ENCODE peak calls at places on chromosomes 2 and 18, in four cellular contexts. I is IMR-90, A is A549, J is HCT116. Q is an unnamed sample.

GRCh38 chr2:240395448-240395847 is 40.0 kb upstream of the GPC1 start:
- DNase-seq in I (no peak), A (no peak), J (no peak), Q (no peak)

GRCh38 chr2:239380831-239381708 is 19.8 kb downstream of the HDAC4 start:
- DNase-seq in I (no peak), A (no peak), J (no peak), Q (no peak)

GRCh38 chr2:165634282-165634681 is 159.8 kb downstream of the GALNT3 start:
- DNase-seq in I (no peak), A (no peak), J (no peak), Q (no peak)

GRCh38 chr2:104434363-104434792 is 419.5 kb upstream of the POU3F3 start:
- DNase-seq in I (no peak), A (no peak), J (no peak), Q (no peak)

GRCh38 chr18:62846334-62846733 is 131.0 kb downstream of the PHLPP1 start:
- DNase-seq in I (no peak), A (no peak), J (no peak), Q (no peak)

GRCh38 chr2:199861116-199861774 is 10.3 kb upstream of the FTCDNL1 start:
- DNase-seq in I (peak; percentile 38), A (peak; percentile 27), J (peak; percentile 19), Q (peak; percentile 11)

GRCh38 chr2:150607471-150607870 is 120.0 kb upstream of the RND3 start:
- DNase-seq in I (peak; percentile 69), A (no peak), J (no peak), Q (no peak)

GRCh38 chr2:102114290-102114721 is 28.2 kb upstream of the IL1R1 start:
- DNase-seq in I (peak; percentile 94), A (no peak), J (no peak), Q (no peak)

GRCh38 chr2:230589497-230590015 is 123.1 kb upstream of the CAB39 start:
- DNase-seq in I (no peak), A (no peak), J (no peak), Q (no peak)

GRCh38 chr2:101435011-101435862 is 39.7 kb downstream of the RFX8 start:
- DNase-seq in I (peak; percentile 41), A (no peak), J (no peak), Q (no peak)

GRCh38 chr2:11160731-11161455 is 5.6 kb downstream of the SLC66A3 start:
- DNase-seq in I (no peak), A (no peak), J (no peak), Q (no peak)

GRCh38 chr2:227617316-227618250 is at the start of gene SCYGR4:
- DNase-seq in I (no peak), A (no peak), J (no peak), Q (no peak)

GRCh38 chr18:362914-363295 is 95.1 kb upstream of the THOC1 start:
- DNase-seq in I (no peak), A (no peak), J (no peak), Q (no peak)

GRCh38 chr18:60506682-60507081 is 134.1 kb upstream of the MC4R start:
- DNase-seq in I (no peak), A (no peak), J (no peak), Q (no peak)

GRCh38 chr2:221570321-221571107 is 1.6 kb downstream of the EPHA4 start:
- DNase-seq in I (peak; percentile 31), A (no peak), J (no peak), Q (no peak)

GRCh38 chr2:120815292-120815691 is 79.6 kb downstream of the GLI2 start:
- DNase-seq in I (no peak), A (no peak), J (no peak), Q (no peak)

GRCh38 chr2:177553176-177553909 is 160.8 kb downstream of the AGPS start:
- DNase-seq in I (peak; percentile 28), A (no peak), J (no peak), Q (peak; percentile 54)

GRCh38 chr2:29215739-29216608 is 100.8 kb downstream of the CLIP4 start:
- DNase-seq in I (no peak), A (no peak), J (no peak), Q (no peak)

GRCh38 chr2:241733391-241734207 is 831 bp upstream of the D2HGDH start:
- DNase-seq in I (no peak), A (no peak), J (no peak), Q (no peak)

GRCh38 chr2:11955883-11956282 is 209.5 kb downstream of the LPIN1 start:
- DNase-seq in I (no peak), A (no peak), J (no peak), Q (no peak)

GRCh38 chr18:12001400-12001799 is 20.1 kb downstream of the IMPA2 start:
- DNase-seq in I (no peak), A (no peak), J (no peak), Q (no peak)

GRCh38 chr2:106801256-106801655 is 84.7 kb downstream of the ST6GAL2 start:
- DNase-seq in I (no peak), A (no peak), J (no peak), Q (no peak)

GRCh38 chr18:47756364-47757016 is 174.0 kb downstream of the SMAD2 start:
- DNase-seq in I (peak; percentile 33), A (peak; percentile 64), J (peak; percentile 44), Q (peak; percentile 50)

GRCh38 chr2:38037757-38038615 is 38.0 kb downstream of the CYP1B1 start:
- DNase-seq in I (peak; percentile 47), A (no peak), J (no peak), Q (peak; percentile 9)

GRCh38 chr18:62979172-62979571 is 263.8 kb downstream of the PHLPP1 start:
- DNase-seq in I (peak; percentile 96), A (no peak), J (no peak), Q (no peak)

GRCh38 chr2:136874258-136874657 is 108.9 kb downstream of the THSD7B start:
- DNase-seq in I (no peak), A (peak; percentile 11), J (no peak), Q (no peak)

GRCh38 chr2:128363991-128364390 is 45.3 kb upstream of the HS6ST1 start:
- DNase-seq in I (no peak), A (no peak), J (no peak), Q (no peak)

GRCh38 chr2:60512063-60512622 is 41.3 kb downstream of the BCL11A start:
- DNase-seq in I (no peak), A (no peak), J (no peak), Q (no peak)

GRCh38 chr2:46922049-46922448 is 6.4 kb upstream of the MCFD2 start:
- DNase-seq in I (peak; percentile 37), A (no peak), J (no peak), Q (no peak)

GRCh38 chr2:71999580-71999979 is 148.1 kb downstream of the CYP26B1 start:
- DNase-seq in I (no peak), A (no peak), J (no peak), Q (no peak)

GRCh38 chr2:68031546-68032160 is 31.2 kb downstream of the C1D start:
- DNase-seq in I (peak; percentile 70), A (peak; percentile 57), J (peak; percentile 32), Q (peak; percentile 46)
- TF ChIP-seq RAD21 in I (peak; percentile 89), A (peak; percentile 91), J (peak; percentile 84), Q (peak; percentile 91)

GRCh38 chr2:48249631-48250473 is 280.1 kb upstream of the STON1 start:
- DNase-seq in I (peak; percentile 64), A (no peak), J (no peak), Q (no peak)
- TF ChIP-seq RAD21 in I (no peak), A (no peak), J (no peak), Q (no peak)

GRCh38 chr2:181778621-181779195 is 98.4 kb upstream of the NEUROD1 start:
- DNase-seq in I (peak; percentile 25), A (no peak), J (peak; percentile 90), Q (no peak)

GRCh38 chr2:181777654-181778053 is 97.3 kb upstream of the NEUROD1 start:
- DNase-seq in I (no peak), A (no peak), J (no peak), Q (no peak)

GRCh38 chr2:181780159-181781081 is 100.1 kb upstream of the NEUROD1 start:
- DNase-seq in I (peak; percentile 54), A (peak; percentile 59), J (no peak), Q (no peak)

GRCh38 chr2:181781082-181781786 is 100.9 kb upstream of the NEUROD1 start:
- DNase-seq in I (no peak), A (peak; percentile 28), J (no peak), Q (no peak)

DNA sequence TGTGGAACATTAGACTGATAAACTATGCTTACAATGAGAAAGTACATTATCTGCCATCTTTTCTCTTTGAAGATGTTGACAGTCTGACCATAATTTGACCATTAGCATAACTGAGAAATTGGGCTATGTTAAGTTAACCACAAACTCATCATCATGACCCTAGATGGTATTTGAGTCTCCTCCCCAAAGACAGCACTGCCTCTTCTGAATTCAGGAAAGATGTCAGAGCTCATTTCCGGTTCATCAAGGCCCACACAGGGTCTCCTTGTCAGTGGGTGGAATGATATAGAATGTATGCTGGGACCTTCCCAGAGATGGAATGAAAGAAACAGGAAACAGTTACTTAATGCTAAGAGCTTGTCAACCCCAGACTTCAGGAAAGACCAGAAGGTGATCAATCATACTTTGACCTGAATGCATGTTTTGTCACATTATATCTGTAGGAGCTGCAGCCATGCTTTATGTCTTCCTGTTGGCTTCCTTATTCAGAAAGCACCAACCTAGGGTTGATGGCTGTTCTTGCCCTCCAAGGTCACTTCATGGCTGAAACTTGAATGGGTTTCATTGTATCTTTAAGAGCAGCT is 99.1 kb upstream of the NEUROD1 start:
- DNase-seq in I (no peak), A (no peak), J (no peak), Q (no peak)
- TF ChIP-seq RAD21 in I (no peak), A (no peak), J (no peak), Q (no peak)

GRCh38 chr2:224086226-224086911 is 47.3 kb upstream of the SERPINE2 start:
- DNase-seq in I (peak; percentile 89), A (peak; percentile 73), J (peak; percentile 88), Q (no peak)
- TF ChIP-seq RAD21 in I (no peak), A (no peak), J (peak; percentile 20), Q (no peak)

DNA sequence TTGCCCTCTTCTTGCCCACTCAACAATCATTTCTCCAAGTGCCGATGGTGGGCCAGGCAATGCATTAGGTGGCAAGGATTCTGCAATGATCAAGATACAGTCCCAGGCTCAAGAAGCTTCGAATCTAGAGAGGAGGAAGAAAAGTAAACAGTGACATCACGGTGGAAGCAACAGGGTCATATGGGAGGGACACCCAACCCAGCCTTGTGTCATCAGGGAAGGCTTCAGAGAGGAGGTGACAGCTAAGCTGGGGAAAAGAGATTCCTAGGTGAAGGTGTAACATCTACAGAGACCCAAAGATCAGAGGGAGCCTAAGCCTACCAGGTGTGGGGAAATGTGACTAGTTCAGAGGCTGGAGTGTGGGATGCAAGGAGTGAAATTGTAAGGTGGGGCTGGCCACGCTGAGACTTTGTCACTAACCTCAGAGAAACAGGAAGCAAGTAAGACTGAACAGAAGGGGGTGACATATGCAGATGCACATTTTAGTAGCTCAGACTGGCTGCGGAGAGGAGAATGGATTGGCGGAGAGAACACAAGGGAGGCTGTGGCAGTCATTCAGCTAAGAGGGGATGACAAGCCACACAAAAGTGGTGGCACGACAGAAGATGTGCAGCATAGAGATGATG is 104.9 kb downstream of the ANKRD44 start:
- DNase-seq in I (no peak), A (no peak), J (no peak), Q (no peak)
- TF ChIP-seq RAD21 in I (no peak), A (no peak), J (no peak), Q (no peak)

DNA sequence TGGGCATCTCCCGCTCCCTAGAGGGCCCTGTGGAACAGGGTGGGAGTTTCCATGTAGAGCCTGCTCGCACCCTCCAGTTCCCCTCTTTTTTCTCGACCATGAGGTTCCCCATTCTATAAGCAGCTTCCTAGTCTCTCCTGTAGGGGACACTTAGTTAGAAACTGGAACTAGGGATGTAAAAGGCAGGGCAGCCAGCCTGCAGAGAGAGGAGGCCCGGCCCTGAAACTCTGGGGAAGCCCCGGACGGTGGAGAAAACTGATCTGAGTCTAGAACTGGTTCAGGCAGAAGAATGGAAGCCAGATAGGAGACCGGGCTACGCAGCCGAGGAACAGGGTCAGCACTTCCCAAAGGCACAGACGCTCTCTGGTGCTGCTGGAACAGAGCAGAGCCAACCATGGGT is 51.6 kb upstream of the ATG16L1 start:
- DNase-seq in I (no peak), A (no peak), J (no peak), Q (no peak)
- TF ChIP-seq RAD21 in I (no peak), A (no peak), J (no peak), Q (no peak)

Q was measured in K562.